ENCODE peak calls at places on chromosome 22, in five cellular contexts. S is stomach, Y is skeletal muscle cell, I is GM23248, E is A549. X is an unnamed sample.

GRCh38 chr22:42777126-42777525 is 56.5 kb upstream of the A4GALT start:
- DNase-seq in S (no peak), Y (no peak), I (no peak), E (no peak), X (no peak)

GRCh38 chr22:22520020-22520656 is at the start of gene ZNF280A:
- DNase-seq in S (no peak), Y (peak; percentile 4), I (peak; percentile 12), E (peak; percentile 87), X (no peak)

GRCh38 chr22:41501209-41501608 is 32.3 kb downstream of the ACO2 start:
- DNase-seq in S (no peak), Y (no peak), I (peak; percentile 30), E (peak; percentile 44), X (no peak)

GRCh38 chr22:49514656-49515055 is 313.0 kb downstream of the BRD1 start:
- DNase-seq in S (peak; percentile 7), Y (no peak), I (no peak), E (no peak), X (no peak)

GRCh38 chr22:40714514-40714966 is 35.3 kb downstream of the MCHR1 start:
- DNase-seq in S (no peak), Y (peak; percentile 22), I (peak; percentile 53), E (peak; percentile 78), X (no peak)

GRCh38 chr22:17873116-17873515 is 98.8 kb upstream of the BID start:
- DNase-seq in S (no peak), Y (no peak), I (no peak), E (no peak), X (no peak)

GRCh38 chr22:39634530-39635399 is 64.2 kb downstream of the CACNA1I start:
- DNase-seq in S (peak; percentile 44), Y (peak; percentile 68), I (peak; percentile 96), E (peak; percentile 75), X (peak; percentile 26)

GRCh38 chr22:24444729-24445466 is 17.5 kb downstream of the ADORA2A start:
- DNase-seq in S (no peak), Y (no peak), I (no peak), E (no peak), X (no peak)

GRCh38 chr22:47351836-47352579 is 589.6 kb downstream of the TBC1D22A start:
- DNase-seq in S (peak; percentile 7), Y (no peak), I (no peak), E (no peak), X (no peak)

GRCh38 chr22:48884292-48884691 is 943.4 kb downstream of the BRD1 start:
- DNase-seq in S (no peak), Y (no peak), I (no peak), E (no peak), X (no peak)

GRCh38 chr22:50621948-50622722 is 5.8 kb downstream of the ARSA start:
- DNase-seq in S (peak; percentile 63), Y (no peak), I (no peak), E (no peak), X (no peak)

GRCh38 chr22:50622723-50623327 is 5.1 kb downstream of the ARSA start:
- DNase-seq in S (peak; percentile 92), Y (no peak), I (no peak), E (no peak), X (no peak)

GRCh38 chr22:50624347-50625130 is 3.4 kb downstream of the ARSA start:
- DNase-seq in S (no peak), Y (no peak), I (no peak), E (no peak), X (no peak)

GRCh38 chr22:50620861-50621490 is 7.0 kb downstream of the ARSA start:
- DNase-seq in S (no peak), Y (no peak), I (peak; percentile 36), E (no peak), X (no peak)

DNA sequence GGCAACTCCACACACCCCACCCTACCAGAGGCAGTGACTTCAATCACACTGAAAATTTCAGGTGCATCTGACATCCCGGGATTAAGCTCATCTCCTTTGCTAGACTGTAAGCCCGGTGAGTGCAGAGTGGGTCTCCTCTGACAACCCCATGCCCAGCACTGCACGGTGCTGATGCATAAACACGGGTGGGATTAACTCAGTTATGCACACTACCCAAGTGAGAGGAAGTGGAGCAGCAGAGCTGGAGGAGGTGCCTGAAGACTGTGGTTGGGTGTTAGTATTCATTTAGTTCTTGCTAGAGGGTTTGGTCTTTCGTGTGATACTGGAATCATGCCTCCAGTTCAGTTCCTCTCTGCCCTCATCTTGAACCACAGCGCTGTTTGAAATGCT is 6.5 kb downstream of the ARSA start:
- DNase-seq in S (no peak), Y (no peak), I (no peak), E (no peak), X (no peak)
- H3K4me3 ChIP-seq in S (peak overlapping the region; percentile 38), Y (no peak overlapping the region), I (peak overlapping the region; percentile 49), E (peak overlapping the region; percentile 43), X (no peak overlapping the region)

DNA sequence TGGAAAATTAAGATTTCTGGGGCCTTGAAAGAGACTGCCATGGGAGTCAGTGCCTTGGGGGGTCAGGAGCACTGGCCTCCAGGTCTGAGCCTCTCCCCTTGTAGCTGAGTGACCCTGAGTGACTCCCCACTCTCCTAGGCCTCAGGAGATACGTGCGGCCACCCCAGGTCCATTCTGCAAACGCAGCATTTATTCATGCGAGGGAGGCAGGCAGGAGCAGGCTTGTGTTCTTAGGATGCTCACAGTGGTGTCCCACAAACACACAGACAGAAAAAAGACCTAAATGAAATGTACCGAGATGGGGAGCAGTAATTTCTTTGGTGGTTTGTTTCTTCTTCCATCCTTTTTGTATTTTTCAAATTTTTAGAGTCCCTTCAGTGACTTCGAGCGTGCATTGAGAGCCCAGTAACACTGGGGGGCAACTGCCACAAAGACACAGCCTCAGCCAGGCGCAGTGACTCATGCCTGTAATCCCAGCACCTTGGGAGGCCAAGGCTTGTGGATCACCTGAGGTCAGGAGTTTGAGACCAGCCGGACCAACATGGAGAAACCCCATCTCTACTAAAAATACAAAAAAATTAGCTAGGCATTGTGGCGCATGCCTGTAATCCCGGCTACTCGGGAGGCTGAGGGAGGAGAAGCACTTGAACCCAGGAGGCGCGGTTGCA is 22.9 kb upstream of the PRR5 start:
- DNase-seq in S (no peak), Y (no peak), I (no peak), E (no peak), X (no peak)
- H3K4me3 ChIP-seq in S (no peak overlapping the region), Y (no peak overlapping the region), I (no peak overlapping the region), E (no peak overlapping the region), X (no peak overlapping the region)

GRCh38 chr22:46084376-46084775 is 66.0 kb upstream of the PPARA start:
- DNase-seq in S (no peak), Y (no peak), I (no peak), E (no peak), X (no peak)
- H3K4me3 ChIP-seq in S (peak overlapping the region; percentile 14), Y (no peak overlapping the region), I (peak overlapping the region; percentile 97), E (peak overlapping the region; percentile 52), X (no peak overlapping the region)

GRCh38 chr22:32653823-32654222 is 147.7 kb upstream of the TIMP3 start:
- DNase-seq in S (no peak), Y (no peak), I (no peak), E (no peak), X (no peak)
- H3K4me3 ChIP-seq in S (no peak overlapping the region), Y (no peak overlapping the region), I (no peak overlapping the region), E (no peak overlapping the region), X (no peak overlapping the region)

GRCh38 chr22:37198290-37199102 is 10.4 kb upstream of the C1QTNF6 start:
- DNase-seq in S (peak; percentile 88), Y (no peak), I (peak; percentile 84), E (peak; percentile 88), X (no peak)

GRCh38 chr22:37196539-37197450 is 8.7 kb upstream of the C1QTNF6 start:
- DNase-seq in S (peak; percentile 91), Y (no peak), I (peak; percentile 94), E (peak; percentile 92), X (peak; percentile 41)

GRCh38 chr22:37199103-37199838 is 11.2 kb upstream of the C1QTNF6 start:
- DNase-seq in S (peak; percentile 99), Y (peak; percentile 85), I (peak; percentile 98), E (peak; percentile 97), X (peak; percentile 76)

GRCh38 chr22:37195921-37196320 is 7.9 kb upstream of the C1QTNF6 start:
- DNase-seq in S (no peak), Y (no peak), I (peak; percentile 28), E (no peak), X (no peak)

DNA sequence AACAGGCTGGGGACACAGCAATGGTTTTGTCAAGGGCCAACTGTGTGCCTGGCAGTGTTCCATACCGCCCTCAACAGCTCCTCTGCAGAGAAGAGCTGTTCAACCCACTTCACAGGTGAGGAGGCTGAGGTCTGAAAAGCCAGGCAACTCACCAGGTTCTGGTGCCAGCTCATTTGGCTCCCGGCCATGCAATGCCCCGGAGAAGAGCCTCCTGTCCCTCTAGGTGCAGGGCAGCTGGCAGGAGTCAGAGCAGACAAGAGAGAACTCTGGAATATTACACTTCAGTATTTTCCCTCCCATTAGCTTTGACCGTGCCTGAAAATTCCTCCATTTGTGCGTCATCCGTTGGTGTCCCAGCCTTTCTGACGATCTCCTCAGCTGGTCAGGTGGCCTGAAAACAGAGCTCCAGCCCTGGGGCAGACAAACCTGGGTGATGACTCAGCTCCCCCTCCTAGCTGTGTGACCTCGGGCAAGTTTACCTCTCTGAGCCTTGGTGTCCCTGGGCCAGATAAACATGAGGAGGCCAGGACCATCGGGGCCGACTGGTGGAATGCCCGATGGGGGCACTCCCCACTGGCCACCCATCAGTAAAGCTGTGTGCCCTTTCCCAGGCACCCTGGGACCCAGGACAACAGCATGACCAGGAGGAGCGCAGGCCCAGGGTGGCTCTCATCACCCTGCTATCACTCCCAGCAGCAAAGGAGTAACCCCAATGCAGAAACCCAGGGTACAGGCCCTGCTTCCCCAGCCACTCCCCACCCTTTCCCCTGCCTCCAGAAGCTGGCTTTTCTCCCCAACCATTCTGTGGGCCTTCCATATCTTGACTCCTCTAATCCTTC is 9.6 kb upstream of the C1QTNF6 start:
- DNase-seq in S (peak; percentile 51), Y (no peak), I (peak; percentile 89), E (peak; percentile 96), X (no peak)
- H3K4me3 ChIP-seq in S (peak overlapping the region; percentile 76), Y (peak overlapping the region; percentile 79), I (peak overlapping the region; percentile 79), E (peak overlapping the region; percentile 69), X (no peak overlapping the region)

GRCh38 chr22:29914991-29915390 is 32.0 kb downstream of the MTMR3 start:
- DNase-seq in S (no peak), Y (no peak), I (no peak), E (no peak), X (no peak)
- H3K4me3 ChIP-seq in S (no peak overlapping the region), Y (no peak overlapping the region), I (no peak overlapping the region), E (no peak overlapping the region), X (no peak overlapping the region)